ENCODE peak calls at places on chromosomes 16 and 17, in seven cellular contexts. One of them, this sample, is unnamed.

GRCh38 chr17:73027130-73027741 is 65.3 kb downstream of the SLC39A11 start:
- DNase-seq in PC-3: no peak
- DNase-seq in ovary: no peak
- DNase-seq in upper lobe of right lung: no peak
- DNase-seq in endothelial cell: no peak
- DNase-seq in astrocyte of the spinal cord: peak; percentile 43
- DNase-seq in lung: no peak
- DNase-seq in this sample: no peak

GRCh38 chr17:49388692-49389513 is 25.8 kb downstream of the PHB1 start:
- DNase-seq in endothelial cell: no peak
- DNase-seq in lung: no peak
- DNase-seq in upper lobe of right lung: no peak
- DNase-seq in PC-3: peak; percentile 23
- DNase-seq in ovary: no peak
- DNase-seq in astrocyte of the spinal cord: no peak
- DNase-seq in this sample: no peak

GRCh38 chr16:54054237-54054780 is 232.3 kb downstream of the IRX3 start:
- DNase-seq in ovary: no peak
- DNase-seq in PC-3: no peak
- DNase-seq in endothelial cell: no peak
- DNase-seq in lung: no peak
- DNase-seq in astrocyte of the spinal cord: no peak
- DNase-seq in upper lobe of right lung: no peak
- DNase-seq in this sample: no peak

GRCh38 chr16:87464691-87465300 is 28.0 kb downstream of the ZCCHC14 start:
- DNase-seq in PC-3: peak; percentile 61
- DNase-seq in lung: peak; percentile 77
- DNase-seq in ovary: peak; percentile 71
- DNase-seq in astrocyte of the spinal cord: peak; percentile 91
- DNase-seq in endothelial cell: peak; percentile 45
- DNase-seq in upper lobe of right lung: peak; percentile 83
- DNase-seq in this sample: no peak

GRCh38 chr17:35559495-35559894 is 1.1 kb downstream of the SLFN14 start:
- DNase-seq in upper lobe of right lung: no peak
- DNase-seq in lung: no peak
- DNase-seq in astrocyte of the spinal cord: no peak
- DNase-seq in PC-3: no peak
- DNase-seq in endothelial cell: no peak
- DNase-seq in ovary: no peak
- DNase-seq in this sample: no peak

GRCh38 chr16:57863434-57864160 is 61.3 kb upstream of the KIFC3 start:
- DNase-seq in PC-3: peak; percentile 71
- DNase-seq in ovary: peak; percentile 57
- DNase-seq in upper lobe of right lung: peak; percentile 71
- DNase-seq in astrocyte of the spinal cord: peak; percentile 83
- DNase-seq in lung: peak; percentile 68
- DNase-seq in endothelial cell: peak; percentile 37
- DNase-seq in this sample: no peak

GRCh38 chr17:6681671-6682070 is 30.1 kb downstream of the C17orf100 start:
- DNase-seq in PC-3: no peak
- DNase-seq in astrocyte of the spinal cord: no peak
- DNase-seq in upper lobe of right lung: no peak
- DNase-seq in lung: no peak
- DNase-seq in ovary: no peak
- DNase-seq in endothelial cell: no peak
- DNase-seq in this sample: no peak

GRCh38 chr16:53789159-53789558 is 85.2 kb downstream of the FTO start:
- DNase-seq in upper lobe of right lung: no peak
- DNase-seq in ovary: no peak
- DNase-seq in astrocyte of the spinal cord: peak; percentile 87
- DNase-seq in lung: no peak
- DNase-seq in endothelial cell: no peak
- DNase-seq in PC-3: no peak
- DNase-seq in this sample: no peak

This sample was measured in central memory CD4-positive, alpha-beta T cell.